ENCODE peak calls at places on chromosomes 12 and 14, in ten cellular contexts. One of them, this sample, is unnamed.

GRCh38 chr14:56004807-56005579 is 113.2 kb upstream of the PELI2 start:
- DNase-seq in fibroblast of pulmonary artery: peak
- DNase-seq in left ventricle myocardium inferior: no peak
- DNase-seq in MM.1S: no peak
- DNase-seq in GM12878: peak
- DNase-seq in heart right ventricle: peak
- DNase-seq in SK-N-SH: no peak
- DNase-seq in fibroblast of lung: peak
- DNase-seq in sigmoid colon: no peak
- DNase-seq in esophagus muscularis mucosa: no peak
- DNase-seq in this sample: peak

GRCh38 chr12:116276433-116277216 is 868 bp downstream of the MED13L start:
- DNase-seq in fibroblast of lung: peak
- DNase-seq in sigmoid colon: peak
- DNase-seq in esophagus muscularis mucosa: no peak
- DNase-seq in left ventricle myocardium inferior: peak
- DNase-seq in SK-N-SH: peak
- DNase-seq in MM.1S: peak
- DNase-seq in GM12878: no peak
- DNase-seq in heart right ventricle: peak
- DNase-seq in fibroblast of pulmonary artery: peak
- DNase-seq in this sample: no peak

GRCh38 chr12:16062611-16063010 is 151.5 kb downstream of the DERA start:
- DNase-seq in SK-N-SH: no peak
- DNase-seq in fibroblast of pulmonary artery: peak
- DNase-seq in heart right ventricle: no peak
- DNase-seq in esophagus muscularis mucosa: no peak
- DNase-seq in left ventricle myocardium inferior: no peak
- DNase-seq in fibroblast of lung: peak
- DNase-seq in MM.1S: no peak
- DNase-seq in GM12878: no peak
- DNase-seq in sigmoid colon: no peak
- DNase-seq in this sample: no peak

GRCh38 chr12:94676922-94677321 is 26.6 kb upstream of the TMCC3 start:
- DNase-seq in left ventricle myocardium inferior: no peak
- DNase-seq in esophagus muscularis mucosa: no peak
- DNase-seq in sigmoid colon: no peak
- DNase-seq in fibroblast of lung: no peak
- DNase-seq in GM12878: no peak
- DNase-seq in heart right ventricle: no peak
- DNase-seq in MM.1S: no peak
- DNase-seq in fibroblast of pulmonary artery: no peak
- DNase-seq in SK-N-SH: no peak
- DNase-seq in this sample: no peak

GRCh38 chr12:121490401-121491257 is 90.2 kb downstream of the KDM2B start:
- DNase-seq in fibroblast of lung: no peak
- DNase-seq in heart right ventricle: no peak
- DNase-seq in fibroblast of pulmonary artery: no peak
- DNase-seq in MM.1S: no peak
- DNase-seq in SK-N-SH: no peak
- DNase-seq in GM12878: no peak
- DNase-seq in sigmoid colon: no peak
- DNase-seq in left ventricle myocardium inferior: no peak
- DNase-seq in esophagus muscularis mucosa: no peak
- DNase-seq in this sample: no peak

GRCh38 chr12:26651566-26652188 is 181.3 kb downstream of the ITPR2 start:
- DNase-seq in SK-N-SH: peak
- DNase-seq in esophagus muscularis mucosa: no peak
- DNase-seq in fibroblast of pulmonary artery: peak
- DNase-seq in heart right ventricle: peak
- DNase-seq in fibroblast of lung: peak
- DNase-seq in sigmoid colon: no peak
- DNase-seq in left ventricle myocardium inferior: no peak
- DNase-seq in GM12878: peak
- DNase-seq in MM.1S: peak
- DNase-seq in this sample: peak

GRCh38 chr12:102300824-102301461 is 103.3 kb upstream of the PMCH start:
- DNase-seq in esophagus muscularis mucosa: no peak
- DNase-seq in fibroblast of lung: peak
- DNase-seq in left ventricle myocardium inferior: no peak
- DNase-seq in GM12878: peak
- DNase-seq in sigmoid colon: no peak
- DNase-seq in MM.1S: peak
- DNase-seq in heart right ventricle: no peak
- DNase-seq in SK-N-SH: peak
- DNase-seq in fibroblast of pulmonary artery: peak
- DNase-seq in this sample: peak

GRCh38 chr12:108576660-108577234 is 14.4 kb downstream of the ISCU start:
- DNase-seq in SK-N-SH: no peak
- DNase-seq in sigmoid colon: no peak
- DNase-seq in fibroblast of pulmonary artery: no peak
- DNase-seq in GM12878: no peak
- DNase-seq in left ventricle myocardium inferior: no peak
- DNase-seq in fibroblast of lung: peak
- DNase-seq in MM.1S: no peak
- DNase-seq in heart right ventricle: no peak
- DNase-seq in esophagus muscularis mucosa: no peak
- DNase-seq in this sample: no peak

GRCh38 chr12:6996040-6996441 is 22.2 kb downstream of the LPCAT3 start:
- DNase-seq in fibroblast of lung: peak
- DNase-seq in GM12878: no peak
- DNase-seq in MM.1S: no peak
- DNase-seq in heart right ventricle: no peak
- DNase-seq in SK-N-SH: no peak
- DNase-seq in left ventricle myocardium inferior: no peak
- DNase-seq in sigmoid colon: no peak
- DNase-seq in esophagus muscularis mucosa: no peak
- DNase-seq in fibroblast of pulmonary artery: peak
- DNase-seq in this sample: no peak

GRCh38 chr12:7042847-7043246 is 17.7 kb upstream of the C1S start:
- DNase-seq in heart right ventricle: no peak
- DNase-seq in left ventricle myocardium inferior: no peak
- DNase-seq in SK-N-SH: peak
- DNase-seq in sigmoid colon: no peak
- DNase-seq in fibroblast of pulmonary artery: peak
- DNase-seq in MM.1S: no peak
- DNase-seq in esophagus muscularis mucosa: no peak
- DNase-seq in GM12878: no peak
- DNase-seq in fibroblast of lung: peak
- DNase-seq in this sample: no peak

GRCh38 chr12:42660968-42661937 is 71.7 kb upstream of the PRICKLE1 start:
- DNase-seq in fibroblast of lung: no peak
- DNase-seq in esophagus muscularis mucosa: no peak
- DNase-seq in heart right ventricle: no peak
- DNase-seq in sigmoid colon: no peak
- DNase-seq in GM12878: no peak
- DNase-seq in fibroblast of pulmonary artery: no peak
- DNase-seq in left ventricle myocardium inferior: no peak
- DNase-seq in SK-N-SH: no peak
- DNase-seq in MM.1S: no peak
- DNase-seq in this sample: no peak

GRCh38 chr12:103824845-103825244 is 16.2 kb downstream of the NT5DC3 start:
- DNase-seq in fibroblast of pulmonary artery: no peak
- DNase-seq in MM.1S: no peak
- DNase-seq in left ventricle myocardium inferior: no peak
- DNase-seq in esophagus muscularis mucosa: no peak
- DNase-seq in SK-N-SH: no peak
- DNase-seq in fibroblast of lung: no peak
- DNase-seq in sigmoid colon: peak
- DNase-seq in heart right ventricle: no peak
- DNase-seq in GM12878: no peak
- DNase-seq in this sample: no peak

GRCh38 chr12:122992386-122992785 is 11.9 kb downstream of the ARL6IP4 start:
- DNase-seq in left ventricle myocardium inferior: no peak
- DNase-seq in GM12878: no peak
- DNase-seq in sigmoid colon: no peak
- DNase-seq in MM.1S: no peak
- DNase-seq in fibroblast of pulmonary artery: no peak
- DNase-seq in fibroblast of lung: no peak
- DNase-seq in SK-N-SH: no peak
- DNase-seq in heart right ventricle: no peak
- DNase-seq in esophagus muscularis mucosa: no peak
- DNase-seq in this sample: no peak

GRCh38 chr14:60508707-60509437 is at the start of gene SIX6:
- DNase-seq in sigmoid colon: no peak
- DNase-seq in GM12878: no peak
- DNase-seq in esophagus muscularis mucosa: no peak
- DNase-seq in MM.1S: no peak
- DNase-seq in fibroblast of pulmonary artery: peak
- DNase-seq in SK-N-SH: peak
- DNase-seq in fibroblast of lung: peak
- DNase-seq in left ventricle myocardium inferior: no peak
- DNase-seq in heart right ventricle: no peak
- DNase-seq in this sample: no peak

DNA sequence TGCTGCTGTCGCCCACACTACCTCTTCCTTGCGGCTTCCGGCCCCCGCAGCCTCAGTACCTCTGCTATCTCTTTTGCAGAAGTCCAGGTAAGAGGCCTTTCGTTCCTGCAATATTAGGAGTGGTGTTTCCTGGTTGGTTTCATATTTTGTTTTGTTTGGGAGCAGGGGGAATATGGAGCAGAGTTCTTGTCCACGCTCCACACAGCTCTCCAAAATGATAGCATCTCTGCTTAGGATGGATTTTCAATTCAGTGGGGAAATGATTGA is 768 bp downstream of the OXA1L start:
- DNase-seq in SK-N-SH: no peak
- DNase-seq in sigmoid colon: no peak
- DNase-seq in fibroblast of lung: no peak
- DNase-seq in esophagus muscularis mucosa: no peak
- DNase-seq in left ventricle myocardium inferior: no peak
- DNase-seq in MM.1S: no peak
- DNase-seq in GM12878: no peak
- DNase-seq in heart right ventricle: no peak
- DNase-seq in fibroblast of pulmonary artery: no peak
- DNase-seq in this sample: no peak
- H3K4me3 ChIP-seq in SK-N-SH: peak
- H3K4me3 ChIP-seq in sigmoid colon: peak
- H3K4me3 ChIP-seq in fibroblast of lung: peak
- H3K4me3 ChIP-seq in esophagus muscularis mucosa: peak
- H3K4me3 ChIP-seq in left ventricle myocardium inferior: peak
- H3K4me3 ChIP-seq in MM.1S: peak
- H3K4me3 ChIP-seq in GM12878: peak
- H3K4me3 ChIP-seq in heart right ventricle: peak
- H3K4me3 ChIP-seq in fibroblast of pulmonary artery: peak
- H3K4me3 ChIP-seq in this sample: peak

DNA sequence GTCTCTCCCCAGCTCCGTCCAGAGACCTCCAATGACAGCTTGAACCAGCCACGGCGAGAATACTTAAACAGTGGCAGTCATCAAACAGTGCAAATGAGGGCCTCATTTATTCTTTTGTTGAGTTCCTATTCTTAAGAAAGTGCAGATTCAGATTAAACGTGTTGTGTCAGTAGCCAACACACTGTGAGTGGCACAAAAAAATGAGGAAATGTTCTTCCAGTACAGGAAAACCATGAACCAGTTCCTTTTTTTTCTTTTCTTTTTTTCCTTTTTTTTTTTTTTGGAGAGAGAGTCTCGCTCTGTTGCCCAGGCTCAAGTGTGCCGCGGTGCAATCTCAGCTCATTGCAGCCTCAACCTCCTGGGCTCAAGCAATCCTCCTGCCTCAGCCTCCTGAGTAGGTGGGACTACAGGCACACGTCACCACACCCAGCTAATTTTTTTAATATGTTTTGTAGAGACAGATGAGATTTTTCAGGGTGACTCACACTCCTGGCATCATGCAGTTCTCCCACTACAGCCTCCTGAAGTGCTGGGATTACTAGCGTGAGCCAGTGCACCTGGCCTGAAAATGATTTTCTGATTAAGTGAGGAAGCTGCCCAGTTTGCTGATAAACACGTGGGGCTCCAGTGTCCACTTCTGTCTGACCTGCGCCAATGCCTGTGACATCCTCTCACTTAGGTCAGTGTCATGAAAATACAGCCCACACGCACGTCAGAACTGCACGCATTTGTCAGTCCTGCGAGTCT is 37.2 kb upstream of the SFSWAP start:
- DNase-seq in MM.1S: no peak
- DNase-seq in esophagus muscularis mucosa: no peak
- DNase-seq in heart right ventricle: no peak
- DNase-seq in left ventricle myocardium inferior: no peak
- DNase-seq in fibroblast of lung: peak
- DNase-seq in sigmoid colon: no peak
- DNase-seq in GM12878: no peak
- DNase-seq in fibroblast of pulmonary artery: peak
- DNase-seq in SK-N-SH: no peak
- DNase-seq in this sample: no peak
- TF ChIP-seq CTCF in MM.1S: no peak
- TF ChIP-seq CTCF in esophagus muscularis mucosa: no peak
- TF ChIP-seq CTCF in heart right ventricle: no peak
- TF ChIP-seq CTCF in left ventricle myocardium inferior: no peak
- TF ChIP-seq CTCF in fibroblast of lung: no peak
- TF ChIP-seq CTCF in sigmoid colon: no peak
- TF ChIP-seq CTCF in GM12878: no peak
- TF ChIP-seq CTCF in fibroblast of pulmonary artery: no peak
- TF ChIP-seq CTCF in SK-N-SH: no peak
- TF ChIP-seq CTCF in this sample: no peak

GRCh38 chr12:44571031-44571550 is 305.0 kb downstream of the NELL2 start:
- DNase-seq in left ventricle myocardium inferior: no peak
- DNase-seq in MM.1S: no peak
- DNase-seq in fibroblast of pulmonary artery: no peak
- DNase-seq in SK-N-SH: no peak
- DNase-seq in GM12878: no peak
- DNase-seq in heart right ventricle: no peak
- DNase-seq in esophagus muscularis mucosa: no peak
- DNase-seq in fibroblast of lung: peak
- DNase-seq in sigmoid colon: no peak
- DNase-seq in this sample: no peak
- H3K4me3 ChIP-seq in left ventricle myocardium inferior: no peak
- H3K4me3 ChIP-seq in MM.1S: no peak
- H3K4me3 ChIP-seq in fibroblast of pulmonary artery: no peak
- H3K4me3 ChIP-seq in SK-N-SH: no peak
- H3K4me3 ChIP-seq in GM12878: no peak
- H3K4me3 ChIP-seq in heart right ventricle: no peak
- H3K4me3 ChIP-seq in esophagus muscularis mucosa: no peak
- H3K4me3 ChIP-seq in fibroblast of lung: no peak
- H3K4me3 ChIP-seq in sigmoid colon: no peak
- H3K4me3 ChIP-seq in this sample: no peak

DNA sequence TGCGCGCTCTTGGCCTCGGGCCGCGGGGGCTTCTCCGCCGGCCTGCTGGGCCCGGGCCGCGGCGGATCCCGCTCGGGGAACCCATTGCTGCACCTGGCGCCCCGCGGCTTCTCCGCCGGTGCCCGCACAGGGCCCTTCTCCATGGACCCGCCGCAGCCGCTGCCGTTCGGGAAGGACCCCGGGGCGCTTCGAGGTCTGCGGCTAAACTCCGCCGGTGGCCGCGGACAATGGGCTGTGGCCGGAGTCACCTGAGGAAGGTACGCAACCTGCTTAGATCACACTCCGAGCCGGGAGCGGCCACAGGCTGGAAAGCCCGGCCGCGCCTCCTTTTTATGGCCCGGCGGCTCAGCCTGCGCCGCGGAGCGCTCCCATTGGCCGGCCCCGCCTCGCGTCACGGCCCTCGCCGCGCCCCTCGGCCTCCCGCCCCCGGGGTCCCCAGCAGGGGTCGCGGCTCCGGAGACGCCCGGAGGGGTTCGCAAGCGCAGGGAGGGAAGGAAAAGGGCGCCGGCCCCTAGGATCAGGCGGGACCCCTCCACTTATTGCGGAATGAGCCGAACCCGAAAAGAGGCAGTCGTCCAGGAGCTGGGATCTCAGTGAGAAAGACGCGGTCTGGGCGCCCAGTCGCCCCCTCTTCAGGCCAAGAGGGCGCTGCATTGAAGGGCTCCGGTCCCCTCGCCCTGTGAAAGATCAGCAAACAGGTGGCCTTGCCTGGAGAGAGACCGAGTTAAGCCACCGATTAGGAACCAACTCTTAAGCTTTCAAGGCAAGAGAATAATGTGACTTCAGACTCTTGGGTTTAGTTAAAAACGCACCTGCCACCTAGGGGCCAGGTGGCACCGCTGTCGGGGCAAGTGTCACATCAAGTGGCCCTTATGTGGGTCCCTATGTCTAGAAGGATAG is at the start of gene GCH1:
- DNase-seq in fibroblast of pulmonary artery: peak
- DNase-seq in MM.1S: peak
- DNase-seq in esophagus muscularis mucosa: no peak
- DNase-seq in sigmoid colon: peak
- DNase-seq in heart right ventricle: peak
- DNase-seq in left ventricle myocardium inferior: peak
- DNase-seq in GM12878: no peak
- DNase-seq in fibroblast of lung: peak
- DNase-seq in SK-N-SH: peak
- DNase-seq in this sample: no peak
- TF ChIP-seq CTCF in fibroblast of pulmonary artery: peak
- TF ChIP-seq CTCF in MM.1S: peak
- TF ChIP-seq CTCF in esophagus muscularis mucosa: peak
- TF ChIP-seq CTCF in sigmoid colon: no peak
- TF ChIP-seq CTCF in heart right ventricle: peak
- TF ChIP-seq CTCF in left ventricle myocardium inferior: peak
- TF ChIP-seq CTCF in GM12878: peak
- TF ChIP-seq CTCF in fibroblast of lung: peak
- TF ChIP-seq CTCF in SK-N-SH: peak
- TF ChIP-seq CTCF in this sample: peak

This sample was measured in GM12864.